ENCODE peak calls at places on chromosome 11, in ten cellular contexts. W, X, U, A, C, Q, E, L, B and S are unnamed samples.

GRCh38 chr11:47913569-47914244 is 65.6 kb upstream of the NUP160 start:
- DNase-seq in W (no peak), X (no peak), U (no peak), A (peak), C (no peak), Q (no peak), E (no peak), L (no peak), B (no peak), S (no peak)

GRCh38 chr11:96012086-96012824 is 88.3 kb upstream of the MTMR2 start:
- DNase-seq in W (peak), X (no peak), U (no peak), A (peak), C (no peak), Q (peak), E (peak), L (peak), B (peak), S (peak)

GRCh38 chr11:125229916-125230315 is 65.4 kb downstream of the PKNOX2 start:
- DNase-seq in W (no peak), X (no peak), U (no peak), A (no peak), C (no peak), Q (no peak), E (no peak), L (no peak), B (no peak), S (no peak)

GRCh38 chr11:99687320-99687719 is 666.6 kb downstream of the CNTN5 start:
- DNase-seq in W (no peak), X (no peak), U (no peak), A (no peak), C (no peak), Q (no peak), E (no peak), L (no peak), B (no peak), S (no peak)

GRCh38 chr11:2794947-2795346 is 90.6 kb downstream of the CDKN1C start:
- DNase-seq in W (peak), X (peak), U (no peak), A (no peak), C (no peak), Q (no peak), E (no peak), L (peak), B (no peak), S (no peak)

GRCh38 chr11:8728566-8728965 is 46.0 kb downstream of the RPL27A start:
- DNase-seq in W (no peak), X (no peak), U (no peak), A (no peak), C (no peak), Q (no peak), E (no peak), L (no peak), B (no peak), S (no peak)

GRCh38 chr11:95567685-95568084 is 221.9 kb downstream of the FAM76B start:
- DNase-seq in W (no peak), X (no peak), U (peak), A (no peak), C (peak), Q (no peak), E (no peak), L (no peak), B (no peak), S (no peak)

GRCh38 chr11:44943118-44943517 is 7.6 kb downstream of the TP53I11 start:
- DNase-seq in W (peak), X (no peak), U (no peak), A (peak), C (no peak), Q (no peak), E (no peak), L (peak), B (peak), S (no peak)

GRCh38 chr11:103619480-103619879 is 417.0 kb upstream of the DDI1 start:
- DNase-seq in W (no peak), X (no peak), U (no peak), A (peak), C (no peak), Q (no peak), E (no peak), L (no peak), B (no peak), S (peak)